ENCODE peak calls at places on chromosomes 13 and 19, in four cellular contexts. S is CD8-positive, alpha-beta T cell; V is germinal center; P is heart right ventricle. I is an unnamed sample.

GRCh38 chr13:48493851-48494250 is 39.0 kb downstream of the RCBTB2 start:
- DNase-seq in S (no peak), V (no peak), P (no peak), I (no peak)

GRCh38 chr13:114179087-114179658 is at the start of gene CFAP97D2:
- DNase-seq in S (no peak), V (no peak), P (no peak), I (no peak)

GRCh38 chr19:57583521-57584416 is at the start of gene ZIK1:
- DNase-seq in S (peak), V (peak), P (peak), I (peak)

GRCh38 chr13:100483836-100484381 is 104.7 kb downstream of the GGACT start:
- DNase-seq in S (no peak), V (no peak), P (no peak), I (no peak)

GRCh38 chr19:49390978-49391304 is 2.9 kb downstream of the KASH5 start:
- DNase-seq in S (no peak), V (peak), P (no peak), I (no peak)

GRCh38 chr19:35519291-35519690 is 5.8 kb upstream of the DMKN start:
- DNase-seq in S (no peak), V (no peak), P (no peak), I (no peak)

GRCh38 chr13:21638319-21639282 is 32.3 kb upstream of the FGF9 start:
- DNase-seq in S (no peak), V (peak), P (no peak), I (no peak)

GRCh38 chr13:26446751-26447150 is 110.7 kb upstream of the WASF3 start:
- DNase-seq in S (no peak), V (no peak), P (no peak), I (no peak)

GRCh38 chr13:53545340-53545941 is 516.8 kb downstream of the OLFM4 start:
- DNase-seq in S (no peak), V (no peak), P (no peak), I (no peak)

GRCh38 chr13:46607768-46608553 is 55.0 kb downstream of the LRCH1 start:
- DNase-seq in S (no peak), V (no peak), P (no peak), I (no peak)

GRCh38 chr19:35395762-35396199 is 24.9 kb downstream of the GPR42 start:
- DNase-seq in S (no peak), V (no peak), P (no peak), I (no peak)

GRCh38 chr19:30640266-30640965 is 268.2 kb downstream of the ZNF536 start:
- DNase-seq in S (no peak), V (no peak), P (no peak), I (no peak)

GRCh38 chr13:104204177-104204576 is 1138.0 kb upstream of the SLC10A2 start:
- DNase-seq in S (no peak), V (no peak), P (no peak), I (no peak)

GRCh38 chr19:32800757-32801156 is 68.8 kb downstream of the SLC7A9 start:
- DNase-seq in S (no peak), V (no peak), P (no peak), I (no peak)

GRCh38 chr19:30118760-30119159 is 176.7 kb downstream of the URI1 start:
- DNase-seq in S (no peak), V (no peak), P (no peak), I (no peak)

GRCh38 chr19:11931051-11931450 is 6.1 kb downstream of the ZNF700 start:
- DNase-seq in S (no peak), V (no peak), P (no peak), I (no peak)

GRCh38 chr19:37845932-37846331 is 60.5 kb downstream of the WDR87 start:
- DNase-seq in S (no peak), V (no peak), P (no peak), I (no peak)

GRCh38 chr13:26619321-26619720 is 61.8 kb downstream of the WASF3 start:
- DNase-seq in S (no peak), V (no peak), P (no peak), I (no peak)

GRCh38 chr13:113655358-113656014 is 2.5 kb downstream of the ATP4B start:
- DNase-seq in S (no peak), V (no peak), P (no peak), I (no peak)

GRCh38 chr19:58261968-58262921 is 16.5 kb upstream of the ZNF8 start:
- DNase-seq in S (no peak), V (no peak), P (no peak), I (no peak)

GRCh38 chr13:71358218-71358617 is 508.8 kb downstream of the DACH1 start:
- DNase-seq in S (no peak), V (no peak), P (no peak), I (no peak)

GRCh38 chr13:98768522-98768921 is 16.1 kb upstream of the SLC15A1 start:
- DNase-seq in S (no peak), V (no peak), P (no peak), I (no peak)

GRCh38 chr13:112674412-112675383 is 15.1 kb upstream of the ATP11A start:
- DNase-seq in S (no peak), V (no peak), P (no peak), I (no peak)

GRCh38 chr19:8363803-8364771 is at the start of gene ANGPTL4:
- DNase-seq in S (peak), V (no peak), P (peak), I (peak)

GRCh38 chr13:101523732-101524131 is 71.3 kb downstream of the ITGBL1 start:
- DNase-seq in S (no peak), V (no peak), P (peak), I (peak)

GRCh38 chr13:80563451-80563850 is 222.5 kb upstream of the SPRY2 start:
- DNase-seq in S (no peak), V (no peak), P (no peak), I (no peak)

GRCh38 chr19:5956323-5956722 is 21.6 kb downstream of the RANBP3 start:
- DNase-seq in S (no peak), V (no peak), P (no peak), I (no peak)

GRCh38 chr13:109584844-109585361 is 201.5 kb downstream of the IRS2 start:
- DNase-seq in S (no peak), V (no peak), P (no peak), I (no peak)

GRCh38 chr19:40356681-40357595 is 8.4 kb downstream of the PLD3 start:
- DNase-seq in S (no peak), V (no peak), P (no peak), I (no peak)

GRCh38 chr19:53101518-53101917 is 1.7 kb downstream of the ZNF160 start:
- DNase-seq in S (no peak), V (peak), P (no peak), I (no peak)

I was measured in gastrocnemius medialis.